ENCODE peak calls at places on chromosomes 7 and 10, in five cellular contexts. Z is Caco-2, C is mesenchymal stem cell, B is Karpas-422, O is heart right ventricle. K is an unnamed sample. For H3K9me3, the result is how much of the 10 kb centered on the place peaks cover.

GRCh38 chr7:32042900-32043299 is 27.3 kb downstream of the PDE1C start:
- DNase-seq in O (no peak), B (no peak), C (no peak), Z (no peak), K (no peak)

GRCh38 chr7:7969306-7970112 is 913 bp downstream of the GLCCI1 start:
- DNase-seq in C (peak), B (peak), O (peak), Z (peak), K (peak)

GRCh38 chr7:137987563-137987962 is 14.3 kb downstream of the CREB3L2 start:
- DNase-seq in Z (no peak), C (no peak), O (no peak), B (no peak), K (no peak)

GRCh38 chr10:3807928-3808496 is 23.0 kb upstream of the KLF6 start:
- DNase-seq in O (peak), C (no peak), B (no peak), Z (no peak), K (peak)

GRCh38 chr7:80916770-80917681 is 1.8 kb downstream of the SEMA3C start:
- DNase-seq in Z (no peak), C (peak), O (no peak), B (no peak), K (peak)

GRCh38 chr7:42227931-42228591 is 8.9 kb downstream of the GLI3 start:
- DNase-seq in C (peak), O (peak), B (no peak), Z (no peak), K (no peak)

GRCh38 chr10:33155720-33156638 is 178.5 kb downstream of the NRP1 start:
- DNase-seq in B (peak), Z (peak), O (no peak), C (peak), K (peak)

GRCh38 chr7:150515752-150516151 is 1.1 kb downstream of the GIMAP7 start:
- DNase-seq in O (no peak), C (no peak), Z (no peak), B (no peak), K (no peak)

GRCh38 chr10:33263453-33263852 is 71.0 kb downstream of the NRP1 start:
- DNase-seq in C (peak), O (no peak), B (no peak), Z (no peak), K (no peak)

GRCh38 chr10:102119417-102120141 is 589 bp downstream of the LDB1 start:
- DNase-seq in Z (peak), C (peak), B (peak), O (peak), K (peak)

GRCh38 chr7:11373546-11374142 is 400.0 kb downstream of the PHF14 start:
- DNase-seq in O (no peak), Z (no peak), B (peak), C (peak), K (peak)

GRCh38 chr7:136405931-136406777 is 429.0 kb upstream of the MTPN start:
- DNase-seq in Z (peak), O (no peak), B (peak), C (peak), K (peak)

GRCh38 chr10:106872176-106872575 is 292.3 kb downstream of the SORCS1 start:
- DNase-seq in Z (no peak), C (no peak), O (no peak), B (no peak), K (no peak)

GRCh38 chr10:97849101-97849490 is 547 bp upstream of the GOLGA7B start:
- DNase-seq in C (no peak), O (no peak), B (no peak), Z (no peak), K (no peak)

GRCh38 chr10:23702977-23703414 is 264.1 kb downstream of the OTUD1 start:
- DNase-seq in C (peak), Z (peak), O (no peak), B (peak), K (peak)

DNA sequence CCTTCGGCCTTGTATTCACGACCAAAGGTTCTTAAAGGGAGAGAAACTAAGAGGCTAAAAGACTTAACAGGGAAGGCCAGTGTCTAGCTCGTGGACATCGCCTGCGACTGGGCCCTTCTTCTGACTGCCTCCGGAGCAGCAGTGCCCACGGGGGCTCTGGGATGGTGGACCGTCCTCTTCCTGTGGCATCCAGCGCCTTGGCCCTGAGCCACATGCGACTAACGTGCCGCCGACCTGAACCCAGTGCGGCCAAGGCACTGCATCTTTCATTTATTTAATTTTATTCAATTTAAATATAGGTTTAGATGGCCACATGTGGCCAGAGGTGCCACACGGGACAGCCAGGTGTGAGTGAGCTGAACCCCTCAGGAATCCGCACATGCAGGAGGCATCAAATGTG is 451.7 kb downstream of the PTPRN2 start:
- DNase-seq in Z (no peak), O (no peak), B (no peak), C (no peak), K (no peak)
- H3K9me3 ChIP-seq in Z (under half), O (under half), B (under half), C (under half), K (under half)

DNA sequence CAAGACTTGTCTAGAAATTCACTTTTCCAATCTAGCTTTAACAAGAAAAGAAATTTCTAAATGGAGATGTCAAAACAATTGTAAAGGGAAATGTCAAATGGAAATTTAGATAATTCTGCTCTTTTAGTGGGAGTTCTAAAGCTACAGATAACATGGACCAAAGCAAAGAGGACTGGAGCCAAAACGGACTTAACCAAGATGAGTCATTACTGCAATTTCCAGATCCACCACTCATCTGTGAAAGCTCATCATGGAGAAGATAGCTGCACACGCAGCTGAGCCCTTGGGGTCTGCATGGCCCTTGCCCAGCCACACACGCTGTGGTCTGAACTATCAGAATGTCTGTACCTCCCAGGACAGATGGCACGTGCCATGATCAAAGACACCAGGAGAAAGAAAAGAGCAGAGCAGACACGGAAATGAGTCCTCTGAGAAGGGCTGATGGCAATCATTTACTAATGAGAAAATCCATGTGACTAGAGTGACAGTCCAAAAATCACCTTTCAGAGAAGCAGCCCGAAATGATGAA is 178.0 kb upstream of the MGMT start:
- DNase-seq in B (no peak), Z (no peak), C (peak), O (no peak), K (peak)
- H3K9me3 ChIP-seq in B (under half), Z (under half), C (under half), O (under half), K (under half)

GRCh38 chr10:130808686-130809085 is 502.8 kb downstream of the TCERG1L start:
- DNase-seq in B (no peak), O (no peak), C (no peak), Z (no peak), K (no peak)

GRCh38 chr10:130809181-130809580 is 502.3 kb downstream of the TCERG1L start:
- DNase-seq in Z (no peak), C (no peak), B (no peak), O (no peak), K (no peak)

GRCh38 chr10:130812381-130813148 is 499.0 kb downstream of the TCERG1L start:
- DNase-seq in C (no peak), B (no peak), O (no peak), Z (no peak), K (no peak)

GRCh38 chr10:130809761-130810515 is 501.6 kb downstream of the TCERG1L start:
- DNase-seq in Z (no peak), B (no peak), C (no peak), O (no peak), K (peak)

DNA sequence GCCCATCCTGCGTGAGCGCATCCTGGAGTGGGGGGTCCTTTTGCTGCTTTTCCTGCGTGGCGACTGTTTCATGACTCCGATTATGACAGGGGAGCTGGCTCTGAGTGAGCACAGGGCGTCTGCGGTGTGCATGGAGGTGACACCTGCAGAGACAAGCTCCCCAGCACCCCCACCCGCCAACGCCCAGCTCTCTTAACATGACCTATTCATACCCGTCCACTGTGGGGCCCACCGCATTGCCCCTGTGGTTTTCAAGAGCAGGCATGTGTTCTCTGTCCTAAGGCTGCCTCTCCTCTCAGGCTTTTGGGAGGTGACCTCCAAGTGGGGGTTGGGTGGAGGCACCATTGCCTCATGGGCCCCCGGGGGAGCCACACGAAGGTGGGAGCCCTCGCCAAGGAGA is 500.7 kb downstream of the TCERG1L start:
- DNase-seq in B (no peak), O (no peak), C (no peak), Z (no peak), K (no peak)
- H3K9me3 ChIP-seq in B (under half), O (under half), C (under half), Z (under half), K (under half)

GRCh38 chr10:133026171-133026570 is 61.6 kb upstream of the ADGRA1 start:
- DNase-seq in C (no peak), B (no peak), O (no peak), Z (no peak), K (no peak)

GRCh38 chr10:133027480-133027879 is 60.2 kb upstream of the ADGRA1 start:
- DNase-seq in B (no peak), Z (no peak), O (peak), C (no peak), K (no peak)

GRCh38 chr10:133026726-133027395 is 60.9 kb upstream of the ADGRA1 start:
- DNase-seq in Z (no peak), B (no peak), O (peak), C (no peak), K (no peak)

GRCh38 chr10:133024711-133025557 is 62.8 kb upstream of the ADGRA1 start:
- DNase-seq in O (peak), Z (no peak), B (no peak), C (no peak), K (no peak)

GRCh38 chr10:133025558-133026090 is 62.1 kb upstream of the ADGRA1 start:
- DNase-seq in Z (no peak), O (peak), B (no peak), C (no peak), K (no peak)
- H3K9me3 ChIP-seq in Z (under half), O (under half), B (under half), C (under half), K (under half)

DNA sequence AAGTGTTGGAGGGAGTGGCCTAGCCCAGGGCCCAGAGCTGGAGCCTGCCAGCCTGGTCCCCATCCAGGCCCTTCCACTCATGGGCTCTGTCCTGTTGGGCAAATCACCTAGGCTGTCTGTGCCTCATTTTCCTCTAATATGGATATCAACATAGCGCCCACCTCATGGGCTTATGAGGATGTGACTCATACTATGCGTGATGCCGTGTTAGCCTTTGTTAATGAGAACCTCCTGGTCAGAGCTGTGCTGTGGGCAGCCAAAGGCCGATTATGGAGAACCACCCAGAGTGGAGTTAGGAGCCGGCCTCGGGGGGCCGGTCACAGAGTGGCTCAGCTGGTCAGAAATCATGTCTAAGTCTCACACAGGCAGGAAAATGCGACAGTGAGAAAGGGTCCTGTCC is 306.4 kb downstream of the PAXIP1 start:
- DNase-seq in C (no peak), O (no peak), Z (no peak), B (no peak), K (no peak)
- H3K9me3 ChIP-seq in C (under half), O (under half), Z (under half), B (under half), K (under half)

GRCh38 chr10:130554701-130555410 is 418.7 kb downstream of the GLRX3 start:
- DNase-seq in B (no peak), O (no peak), Z (no peak), C (no peak), K (no peak)
- H3K9me3 ChIP-seq in B (under half), O (under half), Z (under half), C (under half), K (under half)

GRCh38 chr7:57403601-57404342 is 46.2 kb upstream of the ZNF716 start:
- DNase-seq in O (peak), Z (no peak), C (no peak), B (no peak), K (no peak)

GRCh38 chr7:57404967-57405421 is 45.0 kb upstream of the ZNF716 start:
- DNase-seq in O (no peak), Z (no peak), C (no peak), B (no peak), K (no peak)

GRCh38 chr7:57400531-57401155 is 49.3 kb upstream of the ZNF716 start:
- DNase-seq in Z (no peak), B (no peak), C (no peak), O (no peak), K (no peak)

GRCh38 chr7:57407125-57407524 is 42.9 kb upstream of the ZNF716 start:
- DNase-seq in O (no peak), B (no peak), C (no peak), Z (no peak), K (no peak)

GRCh38 chr7:57404343-57404966 is 45.5 kb upstream of the ZNF716 start:
- DNase-seq in C (no peak), Z (no peak), B (no peak), O (peak), K (no peak)
- H3K9me3 ChIP-seq in C (under half), Z (under half), B (under half), O (half or more), K (under half)